ENCODE peak calls at places on chromosomes 2 and 18, in six cellular contexts. E is C1 segment of cervical spinal cord, W is GM04504, B is posterior vena cava, N is left ventricle myocardium inferior, P is fibroblast of the conjunctiva. M is an unnamed sample.

GRCh38 chr2:12035029-12035720 is 288.7 kb downstream of the LPIN1 start:
- DNase-seq in B (no peak), N (no peak), P (no peak), W (no peak), E (no peak), M (no peak)

GRCh38 chr2:48114256-48114655 is 208.0 kb upstream of the FBXO11 start:
- DNase-seq in B (no peak), P (no peak), E (no peak), W (peak), N (no peak), M (no peak)

GRCh38 chr2:212364106-212364505 is 174.5 kb downstream of the ERBB4 start:
- DNase-seq in E (no peak), N (no peak), B (no peak), P (peak), W (peak), M (no peak)

GRCh38 chr2:111709321-111709720 is 174.7 kb downstream of the ANAPC1 start:
- DNase-seq in E (no peak), B (no peak), P (no peak), W (no peak), N (no peak), M (no peak)

GRCh38 chr2:119545754-119546445 is 1.7 kb downstream of the CFAP221 start:
- DNase-seq in N (no peak), E (no peak), B (no peak), P (no peak), W (no peak), M (no peak)

GRCh38 chr2:65383571-65384488 is 48.6 kb downstream of the SPRED2 start:
- DNase-seq in N (no peak), P (no peak), E (no peak), B (no peak), W (no peak), M (no peak)

GRCh38 chr2:165868211-165868610 is 74.2 kb upstream of the GALNT3 start:
- DNase-seq in P (peak), E (no peak), N (no peak), B (no peak), W (no peak), M (no peak)

GRCh38 chr2:217868911-217869334 is 133.9 kb downstream of the TNS1 start:
- DNase-seq in E (no peak), B (no peak), N (no peak), W (peak), P (no peak), M (no peak)

GRCh38 chr2:52936029-52936428 is 831.6 kb upstream of the CHAC2 start:
- DNase-seq in E (no peak), N (no peak), W (no peak), P (no peak), B (no peak), M (no peak)

GRCh38 chr18:41917199-41917598 is 37.8 kb upstream of the PIK3C3 start:
- DNase-seq in B (no peak), W (no peak), E (no peak), N (no peak), P (no peak), M (no peak)

GRCh38 chr2:160397530-160397865 is 96.1 kb downstream of the RBMS1 start:
- DNase-seq in P (no peak), N (no peak), W (no peak), B (no peak), E (no peak), M (no peak)

GRCh38 chr2:85541753-85542457 is 2.9 kb downstream of the MAT2A start:
- DNase-seq in E (no peak), N (no peak), P (no peak), W (no peak), B (no peak), M (no peak)

GRCh38 chr2:236769981-236770671 is 200.5 kb downstream of the ACKR3 start:
- DNase-seq in P (peak), E (no peak), W (peak), N (no peak), B (peak), M (peak)

GRCh38 chr2:240427729-240428128 is 7.7 kb upstream of the GPC1 start:
- DNase-seq in E (no peak), W (no peak), B (peak), P (no peak), N (no peak), M (no peak)

GRCh38 chr2:103153580-103153979 is 391.7 kb downstream of the TMEM182 start:
- DNase-seq in E (no peak), W (no peak), B (no peak), N (no peak), P (no peak), M (no peak)

GRCh38 chr2:98907966-98908905 is 27.8 kb downstream of the CRACDL start:
- DNase-seq in N (no peak), E (no peak), B (peak), W (no peak), P (no peak), M (no peak)

GRCh38 chr2:158756976-158757375 is 38.1 kb upstream of the DAPL1 start:
- DNase-seq in P (no peak), B (no peak), N (no peak), W (no peak), E (no peak), M (no peak)

GRCh38 chr2:218655751-218656150 is 3.7 kb downstream of the ZNF142 start:
- DNase-seq in W (no peak), B (no peak), N (no peak), P (no peak), E (no peak), M (no peak)

GRCh38 chr18:26621161-26622026 is 73.0 kb upstream of the KCTD1 start:
- DNase-seq in B (no peak), P (no peak), W (peak), E (no peak), N (peak), M (peak)

GRCh38 chr2:43174368-43175186 is 51.8 kb downstream of the ZFP36L2 start:
- DNase-seq in N (no peak), E (no peak), P (no peak), W (no peak), B (no peak), M (no peak)

GRCh38 chr2:230592775-230593174 is 119.9 kb upstream of the CAB39 start:
- DNase-seq in W (no peak), E (no peak), B (no peak), N (no peak), P (no peak), M (no peak)

GRCh38 chr2:230942920-230943896 is 18.2 kb upstream of the GPR55 start:
- DNase-seq in N (no peak), P (no peak), E (peak), W (no peak), B (no peak), M (no peak)

GRCh38 chr2:67165141-67165990 is 231.8 kb upstream of the ETAA1 start:
- DNase-seq in N (no peak), E (no peak), W (no peak), B (no peak), P (no peak), M (no peak)

GRCh38 chr2:45353879-45354278 is 257.2 kb downstream of the SRBD1 start:
- DNase-seq in P (peak), E (no peak), N (no peak), B (no peak), W (peak), M (no peak)

GRCh38 chr2:607172-607571 is 70.0 kb downstream of the TMEM18 start:
- DNase-seq in N (no peak), W (no peak), E (no peak), B (no peak), P (no peak), M (no peak)

GRCh38 chr2:213243189-213244044 is 40.8 kb upstream of the SPAG16 start:
- DNase-seq in E (no peak), B (no peak), W (no peak), N (no peak), P (no peak), M (no peak)

GRCh38 chr2:25032901-25033300 is 9.0 kb upstream of the EFR3B start:
- DNase-seq in B (no peak), N (no peak), W (no peak), P (no peak), E (no peak), M (no peak)

GRCh38 chr18:35142270-35142605 is 98.6 kb upstream of the ZNF397 start:
- DNase-seq in E (no peak), N (no peak), P (no peak), W (no peak), B (no peak), M (no peak)

GRCh38 chr18:59386909-59387515 is 27.9 kb upstream of the LMAN1 start:
- DNase-seq in B (no peak), P (no peak), E (no peak), W (no peak), N (no peak), M (no peak)

GRCh38 chr2:62475172-62476011 is 30.6 kb downstream of the TMEM17 start:
- DNase-seq in P (no peak), W (no peak), B (no peak), E (peak), N (no peak), M (peak)

GRCh38 chr18:23662309-23663263 is at the start of gene ANKRD29:
- DNase-seq in W (no peak), N (peak), B (no peak), P (no peak), E (no peak), M (no peak)